ENCODE peak calls at places on chromosome 14, in six cellular contexts. S is OCI-LY7, P is heart right ventricle, H is AG10803, G is AG09309, K is cardiac fibroblast. R is an unnamed sample.

GRCh38 chr14:86057018-86057667 is 527.2 kb downstream of the FLRT2 start:
- DNase-seq in S (peak; percentile 22), P (no peak), H (peak; percentile 23), G (peak; percentile 0), K (peak; percentile 39), R (peak; percentile 16)

GRCh38 chr14:35213869-35214387 is 78.3 kb upstream of the PSMA6 start:
- DNase-seq in S (no peak), P (no peak), H (peak; percentile 15), G (no peak), K (peak; percentile 40), R (no peak)

GRCh38 chr14:81450976-81451375 is 50.9 kb upstream of the STON2 start:
- DNase-seq in S (no peak), P (no peak), H (no peak), G (no peak), K (no peak), R (no peak)

GRCh38 chr14:99668998-99669314 is 15.1 kb upstream of the CYP46A1 start:
- DNase-seq in S (no peak), P (no peak), H (no peak), G (no peak), K (no peak), R (no peak)

GRCh38 chr14:57889245-57889644 is 23.4 kb upstream of the SLC35F4 start:
- DNase-seq in S (no peak), P (peak; percentile 34), H (peak; percentile 43), G (peak; percentile 5), K (peak; percentile 62), R (no peak)

GRCh38 chr14:39085933-39086332 is 17.1 kb downstream of the SEC23A start:
- DNase-seq in S (no peak), P (no peak), H (peak; percentile 5), G (no peak), K (peak; percentile 46), R (peak; percentile 11)

GRCh38 chr14:65229431-65230286 is 127.3 kb upstream of the MAX start:
- DNase-seq in S (peak; percentile 30), P (peak; percentile 26), H (peak; percentile 55), G (no peak), K (peak; percentile 46), R (peak; percentile 57)

GRCh38 chr14:86781111-86781510 is 1211.9 kb downstream of the GALC start:
- DNase-seq in S (no peak), P (no peak), H (no peak), G (no peak), K (no peak), R (no peak)

GRCh38 chr14:34018564-34019244 is 67.8 kb upstream of the EGLN3 start:
- DNase-seq in S (no peak), P (peak; percentile 13), H (no peak), G (no peak), K (peak; percentile 58), R (peak; percentile 57)

GRCh38 chr14:88168498-88169165 is 154.4 kb downstream of the KCNK10 start:
- DNase-seq in S (peak; percentile 50), P (peak; percentile 21), H (peak; percentile 25), G (no peak), K (peak; percentile 56), R (peak; percentile 67)

GRCh38 chr14:89429206-89430091 is 12.4 kb upstream of the FOXN3 start:
- DNase-seq in S (peak; percentile 58), P (no peak), H (no peak), G (no peak), K (no peak), R (peak; percentile 64)

GRCh38 chr14:65709576-65709975 is 297.0 kb downstream of the FUT8 start:
- DNase-seq in S (no peak), P (no peak), H (peak; percentile 43), G (no peak), K (peak; percentile 61), R (no peak)

GRCh38 chr14:34662558-34663088 is 32.7 kb upstream of the SNX6 start:
- DNase-seq in S (no peak), P (no peak), H (no peak), G (no peak), K (peak; percentile 13), R (no peak)

GRCh38 chr14:64998455-64998931 is 11.8 kb downstream of the FNTB start:
- DNase-seq in S (no peak), P (no peak), H (peak; percentile 23), G (no peak), K (no peak), R (peak; percentile 54)

GRCh38 chr14:44952391-44953110 is 9.2 kb downstream of the KLHL28 start:
- DNase-seq in S (no peak), P (no peak), H (no peak), G (no peak), K (no peak), R (no peak)

GRCh38 chr14:93343797-93344196 is 3.2 kb upstream of the COX8C start:
- DNase-seq in S (no peak), P (no peak), H (no peak), G (no peak), K (no peak), R (no peak)

GRCh38 chr14:64942531-64943111 is at the start of gene GPX2:
- DNase-seq in S (no peak), P (no peak), H (no peak), G (no peak), K (no peak), R (no peak)

GRCh38 chr14:51188566-51189185 is 51.4 kb upstream of the TMX1 start:
- DNase-seq in S (no peak), P (no peak), H (peak; percentile 31), G (no peak), K (peak; percentile 67), R (no peak)

GRCh38 chr14:64208981-64209380 is 85.2 kb downstream of the ESR2 start:
- DNase-seq in S (no peak), P (no peak), H (no peak), G (no peak), K (no peak), R (no peak)

GRCh38 chr14:91127411-91127810 is 13.5 kb downstream of the DGLUCY start:
- DNase-seq in S (no peak), P (peak; percentile 49), H (no peak), G (no peak), K (no peak), R (no peak)

GRCh38 chr14:83473416-83473815 is 1939.8 kb upstream of the SEL1L start:
- DNase-seq in S (no peak), P (no peak), H (peak; percentile 8), G (no peak), K (peak; percentile 0), R (no peak)

GRCh38 chr14:43786066-43786762 is 720.9 kb downstream of the FSCB start:
- DNase-seq in S (no peak), P (peak; percentile 15), H (no peak), G (no peak), K (no peak), R (no peak)

GRCh38 chr14:104499784-104500496 is 79.6 kb upstream of the C14orf180 start:
- DNase-seq in S (no peak), P (no peak), H (no peak), G (no peak), K (no peak), R (no peak)

GRCh38 chr14:22416193-22416592 is 172.8 kb downstream of the DAD1 start:
- DNase-seq in S (no peak), P (no peak), H (no peak), G (no peak), K (no peak), R (no peak)

GRCh38 chr14:68780358-68781160 is 12.3 kb downstream of the ZFP36L1 start:
- DNase-seq in S (peak; percentile 70), P (peak; percentile 74), H (peak; percentile 75), G (no peak), K (peak; percentile 88), R (no peak)

GRCh38 chr14:81516941-81517797 is 16.5 kb downstream of the SEL1L start:
- DNase-seq in S (no peak), P (peak; percentile 36), H (peak; percentile 62), G (peak; percentile 21), K (peak; percentile 82), R (no peak)

GRCh38 chr14:47485421-47485820 is 190.0 kb downstream of the MDGA2 start:
- DNase-seq in S (no peak), P (no peak), H (no peak), G (no peak), K (no peak), R (no peak)

GRCh38 chr14:74922752-74923401 is at the start of gene RPS6KL1:
- DNase-seq in S (peak; percentile 88), P (peak; percentile 83), H (peak; percentile 66), G (no peak), K (peak; percentile 74), R (peak; percentile 81)

GRCh38 chr14:77111021-77111420 is 13.0 kb downstream of the CIPC start:
- DNase-seq in S (no peak), P (no peak), H (no peak), G (no peak), K (peak; percentile 39), R (no peak)

GRCh38 chr14:105015242-105015641 is 5.6 kb downstream of the CDCA4 start:
- DNase-seq in S (no peak), P (no peak), H (no peak), G (no peak), K (no peak), R (no peak)

GRCh38 chr14:51449666-51450061 is 202.0 kb upstream of the FRMD6 start:
- DNase-seq in S (no peak), P (no peak), H (no peak), G (no peak), K (no peak), R (no peak)

GRCh38 chr14:95157195-95157986 is at the start of gene DICER1:
- DNase-seq in S (peak; percentile 92), P (peak; percentile 98), H (peak; percentile 92), G (peak; percentile 68), K (peak; percentile 96), R (peak; percentile 95)
- TF ChIP-seq CTCF in S (no peak), P (no peak), H (no peak), G (no peak), K (no peak), R (no peak)

DNA sequence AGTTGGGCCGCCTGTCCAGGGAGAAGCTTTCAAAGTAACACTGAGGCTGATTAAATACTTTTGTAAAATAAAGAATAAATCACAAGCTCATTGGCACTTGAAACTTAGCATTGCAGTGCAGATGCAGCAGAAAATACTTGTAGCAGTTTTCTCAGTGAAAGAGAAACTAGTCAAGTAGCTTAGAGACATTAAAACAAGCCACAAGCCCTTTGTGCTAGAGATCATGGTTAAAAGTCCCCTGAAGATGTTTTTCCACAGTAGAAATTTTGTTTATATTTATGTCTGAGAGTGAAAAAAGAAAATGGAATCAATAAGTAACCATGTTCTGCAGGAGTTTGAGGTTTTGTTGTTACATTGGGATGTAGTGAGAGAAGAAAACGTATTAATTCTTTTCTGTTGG is 5.9 kb downstream of the PSEN1 start:
- DNase-seq in S (no peak), P (no peak), H (no peak), G (no peak), K (no peak), R (peak; percentile 62)
- H3K4me3 ChIP-seq in S (no peak overlapping the region), P (no peak overlapping the region), H (no peak overlapping the region), G (no peak overlapping the region), K (no peak overlapping the region), R (no peak overlapping the region)

DNA sequence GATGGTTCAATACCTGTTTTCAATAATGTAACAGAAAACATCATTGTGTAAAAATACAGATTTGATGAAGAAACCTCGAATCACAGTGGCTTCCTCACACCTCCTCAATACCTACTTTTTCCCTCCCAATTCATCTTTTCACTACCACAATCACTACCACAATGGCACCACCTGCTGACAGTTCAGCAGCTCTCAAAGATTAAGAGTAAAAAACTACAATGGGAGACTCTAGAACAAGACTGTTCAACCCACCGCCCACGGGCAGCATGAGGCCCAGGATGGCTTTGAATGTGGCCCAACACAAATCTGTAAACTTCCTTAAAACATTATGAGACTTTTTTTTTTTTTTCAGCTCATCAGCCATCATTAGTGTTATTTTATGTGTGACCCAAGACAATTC is 15.2 kb downstream of the MED6 start:
- DNase-seq in S (no peak), P (no peak), H (no peak), G (no peak), K (no peak), R (no peak)
- TF ChIP-seq CTCF in S (peak; percentile 32), P (no peak), H (no peak), G (no peak), K (no peak), R (no peak)

GRCh38 chr14:54942913-54943312 is 40.3 kb upstream of the GCH1 start:
- DNase-seq in S (peak; percentile 7), P (no peak), H (no peak), G (no peak), K (no peak), R (no peak)
- H3K4me3 ChIP-seq in S (no peak overlapping the region), P (no peak overlapping the region), H (no peak overlapping the region), G (no peak overlapping the region), K (no peak overlapping the region), R (no peak overlapping the region)